ENCODE peak calls at places on chromosomes 1 and 21, in six cellular contexts. Z, M, P, V, K and X are unnamed samples.

GRCh38 chr1:166377896-166378295 is 211.1 kb upstream of the FAM78B start:
- DNase-seq in V (no peak), K (no peak), Z (no peak), M (no peak), P (no peak), X (no peak)

GRCh38 chr1:119341372-119341947 is 27.1 kb upstream of the HAO2 start:
- DNase-seq in M (no peak), P (no peak), Z (no peak), K (no peak), V (no peak), X (no peak)

GRCh38 chr1:166172106-166172505 is 5.3 kb upstream of the FAM78B start:
- DNase-seq in Z (peak; percentile 44), M (no peak), P (no peak), K (no peak), V (no peak), X (no peak)

GRCh38 chr1:66729130-66729922 is 22.9 kb upstream of the DYNLT5 start:
- DNase-seq in K (no peak), P (no peak), V (no peak), M (no peak), Z (peak; percentile 43), X (no peak)

GRCh38 chr1:183002797-183003594 is 20.2 kb upstream of the LAMC1 start:
- DNase-seq in V (no peak), P (no peak), M (no peak), K (peak; percentile 80), Z (no peak), X (peak; percentile 26)

GRCh38 chr21:33522950-33523349 is 19.0 kb downstream of the GART start:
- DNase-seq in K (no peak), Z (no peak), M (no peak), V (no peak), P (no peak), X (no peak)

GRCh38 chr1:179080866-179081695 is 789 bp upstream of the TOR3A start:
- DNase-seq in V (no peak), Z (no peak), P (no peak), M (no peak), K (no peak), X (no peak)

GRCh38 chr1:221605569-221605968 is 136.3 kb downstream of the DUSP10 start:
- DNase-seq in Z (no peak), P (no peak), V (no peak), K (no peak), M (no peak), X (no peak)

GRCh38 chr1:202058001-202058908 is 47.9 kb downstream of the ELF3 start:
- DNase-seq in K (peak; percentile 23), M (no peak), P (no peak), V (peak; percentile 87), Z (peak; percentile 88), X (no peak)

GRCh38 chr1:64850846-64851245 is 106.0 kb downstream of the RAVER2 start:
- DNase-seq in Z (no peak), V (no peak), M (no peak), P (no peak), K (no peak), X (no peak)

GRCh38 chr1:157360021-157360390 is 192.3 kb downstream of the FCRL5 start:
- DNase-seq in Z (no peak), P (no peak), M (no peak), V (no peak), K (no peak), X (no peak)

GRCh38 chr1:30612666-30613065 is 110.7 kb downstream of the MATN1 start:
- DNase-seq in M (no peak), Z (no peak), V (no peak), P (no peak), K (no peak), X (no peak)

GRCh38 chr21:45992311-45993209 is 11.0 kb downstream of the COL6A1 start:
- DNase-seq in K (no peak), M (no peak), Z (no peak), V (no peak), P (no peak), X (peak; percentile 6)

GRCh38 chr21:34912022-34912933 is 136.8 kb downstream of the RUNX1 start:
- DNase-seq in P (no peak), K (no peak), V (no peak), M (no peak), Z (no peak), X (no peak)

GRCh38 chr21:39037807-39038405 is 145.3 kb downstream of the PSMG1 start:
- DNase-seq in P (no peak), V (no peak), M (no peak), Z (no peak), K (no peak), X (no peak)

GRCh38 chr1:10514490-10515235 is 39.9 kb downstream of the PEX14 start:
- DNase-seq in Z (peak; percentile 40), V (peak; percentile 41), M (no peak), K (peak; percentile 51), P (peak; percentile 67), X (no peak)

GRCh38 chr1:28359592-28360239 is 9.8 kb upstream of the PHACTR4 start:
- DNase-seq in M (peak; percentile 53), V (peak; percentile 48), P (no peak), K (peak; percentile 69), Z (peak; percentile 40), X (peak; percentile 54)

DNA sequence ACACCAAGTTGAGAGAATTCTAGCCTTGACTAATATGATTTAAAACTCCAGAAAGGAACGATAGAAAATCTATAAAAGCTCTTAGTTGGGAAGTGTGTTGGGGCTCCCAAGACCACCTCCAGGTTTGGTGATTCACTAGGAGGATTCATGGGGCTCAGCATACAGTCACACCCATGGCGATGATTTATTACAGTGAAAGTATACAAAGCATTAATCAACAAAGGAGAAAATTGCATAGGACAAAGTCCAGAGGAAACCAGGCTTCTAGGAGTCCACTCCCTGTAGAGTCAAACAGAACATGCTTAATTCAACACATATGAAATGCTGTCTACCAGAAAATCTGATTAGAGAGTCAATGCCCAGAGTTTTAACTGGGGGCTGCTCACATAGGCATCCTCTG is 4.8 kb downstream of the CDCA8 start:
- DNase-seq in Z (no peak), V (no peak), P (no peak), K (no peak), M (no peak), X (no peak)
- H3K9me3 ChIP-seq in Z (no peaks in the 10 kb centered on the region), V (no peaks in the 10 kb centered on the region), P (no peaks in the 10 kb centered on the region), K (no peaks in the 10 kb centered on the region), M (no peaks in the 10 kb centered on the region), X (no peaks in the 10 kb centered on the region)

GRCh38 chr1:198933506-198933905 is 294.7 kb downstream of the PTPRC start:
- DNase-seq in Z (no peak), K (no peak), P (no peak), M (no peak), V (no peak), X (no peak)
- H3K4me1 ChIP-seq in Z (peaks cover 8% of the 10 kb centered on the region), K (peaks cover 3% of the 10 kb centered on the region), P (peaks cover 40% of the 10 kb centered on the region), M (no peaks in the 10 kb centered on the region), V (peaks cover 4% of the 10 kb centered on the region), X (peaks cover 12% of the 10 kb centered on the region)

GRCh38 chr1:21392587-21393263 is 47.2 kb upstream of the NBPF3 start:
- DNase-seq in P (no peak), Z (no peak), M (no peak), K (no peak), V (no peak), X (no peak)

GRCh38 chr1:21396516-21396915 is 43.4 kb upstream of the NBPF3 start:
- DNase-seq in P (no peak), Z (no peak), V (no peak), M (no peak), K (no peak), X (no peak)

GRCh38 chr1:21391497-21391896 is 48.4 kb upstream of the NBPF3 start:
- DNase-seq in V (no peak), Z (no peak), P (no peak), K (no peak), M (no peak), X (no peak)
- H3K27ac ChIP-seq in V (no peak overlapping the region), Z (no peak overlapping the region), P (no peak overlapping the region), K (no peak overlapping the region), M (no peak overlapping the region), X (no peak overlapping the region)

DNA sequence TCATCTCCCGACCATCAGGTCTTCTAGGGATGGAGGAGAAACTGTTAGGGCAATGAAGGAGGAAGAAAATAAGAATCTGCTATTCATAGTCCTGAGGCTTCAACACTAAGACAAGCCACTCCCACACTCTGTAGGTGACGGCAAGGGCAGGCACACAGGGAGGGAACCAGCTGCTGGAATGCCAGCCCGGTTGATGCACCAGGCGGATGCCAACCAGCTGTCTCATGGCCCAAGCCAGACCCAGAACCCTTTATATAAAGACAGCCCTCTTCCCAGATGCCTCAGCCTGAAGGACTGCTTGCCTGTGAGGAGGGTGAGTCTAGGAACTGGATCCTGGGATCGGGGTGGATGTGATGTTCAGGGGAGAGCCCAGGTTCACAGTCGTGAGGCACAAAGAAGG is at the start of gene KPRP:
- DNase-seq in M (no peak), Z (no peak), K (no peak), P (no peak), V (no peak), X (no peak)
- H3K9me3 ChIP-seq in M (no peaks in the 10 kb centered on the region), Z (no peaks in the 10 kb centered on the region), K (no peaks in the 10 kb centered on the region), P (no peaks in the 10 kb centered on the region), V (no peaks in the 10 kb centered on the region), X (no peaks in the 10 kb centered on the region)

DNA sequence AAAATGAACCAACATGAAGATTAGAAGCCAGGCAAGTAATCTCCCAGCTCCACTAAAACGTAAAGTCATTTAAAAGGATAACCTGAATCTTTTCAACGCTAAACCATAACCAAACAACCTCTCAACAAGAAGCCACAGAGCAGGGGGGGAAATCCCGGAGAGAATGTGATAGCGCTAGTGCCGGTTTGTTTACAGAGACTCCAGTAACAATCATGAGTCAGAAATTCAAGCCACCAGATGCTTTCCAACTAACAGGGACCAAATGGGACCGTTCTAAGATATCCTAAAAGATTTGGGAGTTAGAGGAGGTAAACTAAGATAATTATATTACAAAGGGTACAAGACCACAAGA is 847 bp downstream of the DCAF8 start:
- DNase-seq in P (no peak), K (peak; percentile 82), M (peak; percentile 42), Z (peak; percentile 80), V (peak; percentile 89), X (no peak)
- H3K4me1 ChIP-seq in P (peaks cover 29% of the 10 kb centered on the region), K (peaks cover 7% of the 10 kb centered on the region), M (no peaks in the 10 kb centered on the region), Z (peaks cover 27% of the 10 kb centered on the region), V (peaks cover 42% of the 10 kb centered on the region), X (peaks cover 44% of the 10 kb centered on the region)

DNA sequence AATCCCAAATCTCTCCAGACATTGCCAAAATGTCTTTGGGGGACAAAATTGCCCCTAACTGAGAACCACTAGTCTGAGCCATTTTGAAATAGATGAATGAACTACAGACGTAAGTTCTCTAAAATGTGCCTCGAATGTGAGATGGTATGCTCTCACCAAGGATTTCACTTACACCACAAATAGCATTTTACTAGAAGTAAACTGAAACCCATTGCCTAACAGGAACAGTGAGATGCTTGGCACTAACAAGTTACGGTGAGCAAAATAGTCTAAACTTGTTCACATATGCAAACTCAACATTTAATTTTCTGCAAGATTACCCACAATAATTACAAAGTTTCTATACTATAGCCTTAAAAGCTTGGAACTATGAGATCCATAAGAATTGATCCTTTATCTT is 343.6 kb upstream of the ESRRG start:
- DNase-seq in Z (no peak), M (no peak), P (no peak), V (no peak), K (no peak), X (no peak)
- H3K27ac ChIP-seq in Z (no peak overlapping the region), M (no peak overlapping the region), P (no peak overlapping the region), V (no peak overlapping the region), K (no peak overlapping the region), X (no peak overlapping the region)

DNA sequence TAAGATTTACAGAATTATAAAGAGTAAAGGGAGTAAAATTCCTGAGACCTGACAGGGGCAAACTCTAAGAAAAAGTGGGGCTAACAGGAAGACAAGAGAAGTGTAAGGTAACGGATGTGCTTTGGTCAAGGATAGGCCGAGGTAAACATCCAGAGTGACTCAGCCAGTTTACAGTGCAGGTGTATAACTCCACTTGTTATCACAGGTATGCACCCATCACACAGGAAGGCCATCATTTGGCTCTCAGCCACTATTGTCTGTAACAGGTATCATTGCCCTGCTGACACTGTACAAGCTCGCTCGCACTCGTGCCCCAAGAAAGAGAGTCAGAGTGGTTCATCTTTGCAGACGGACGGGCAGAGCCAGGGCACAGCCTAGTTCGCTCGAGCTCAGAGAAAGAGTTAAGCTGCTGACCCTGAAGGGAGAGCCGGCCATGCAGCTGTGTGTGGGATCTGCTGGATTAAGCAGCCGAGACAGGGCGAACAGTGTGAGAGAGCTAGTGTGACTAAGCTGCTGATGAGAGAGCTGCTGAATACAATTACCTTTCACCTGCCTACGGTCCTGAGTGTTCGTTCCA is 26.8 kb upstream of the LYPD8 start:
- DNase-seq in M (no peak), V (no peak), Z (no peak), K (no peak), P (no peak), X (no peak)
- H3K9me3 ChIP-seq in M (no peaks in the 10 kb centered on the region), V (peaks cover 7% of the 10 kb centered on the region), Z (peaks cover 2% of the 10 kb centered on the region), K (no peaks in the 10 kb centered on the region), P (no peaks in the 10 kb centered on the region), X (peaks cover 6% of the 10 kb centered on the region)